ENCODE peak calls at places on chromosomes 11 and 22, in five cellular contexts. One of them, this sample, is unnamed.

GRCh38 chr11:62599909-62600308 is 1.8 kb downstream of the MTA2 start:
- DNase-seq in fibroblast of lung: no peak
- DNase-seq in CD8-positive, alpha-beta memory T cell: no peak
- DNase-seq in germinal center: no peak
- DNase-seq in NCI-H1092: no peak
- DNase-seq in this sample: no peak

GRCh38 chr22:24325105-24325757 is 54.6 kb downstream of the SPECC1L start:
- DNase-seq in fibroblast of lung: peak
- DNase-seq in NCI-H1092: no peak
- DNase-seq in CD8-positive, alpha-beta memory T cell: no peak
- DNase-seq in germinal center: peak
- DNase-seq in this sample: no peak

GRCh38 chr11:109914809-109915653 is 178.2 kb upstream of the ZC3H12C start:
- DNase-seq in NCI-H1092: no peak
- DNase-seq in fibroblast of lung: peak
- DNase-seq in germinal center: no peak
- DNase-seq in CD8-positive, alpha-beta memory T cell: no peak
- DNase-seq in this sample: no peak

GRCh38 chr11:61347916-61348461 is 13.7 kb downstream of the CYB561A3 start:
- DNase-seq in fibroblast of lung: peak
- DNase-seq in CD8-positive, alpha-beta memory T cell: no peak
- DNase-seq in NCI-H1092: no peak
- DNase-seq in germinal center: no peak
- DNase-seq in this sample: no peak

GRCh38 chr11:95989216-95989615 is 65.3 kb upstream of the MTMR2 start:
- DNase-seq in CD8-positive, alpha-beta memory T cell: no peak
- DNase-seq in germinal center: no peak
- DNase-seq in fibroblast of lung: no peak
- DNase-seq in NCI-H1092: no peak
- DNase-seq in this sample: no peak

GRCh38 chr11:62645660-62645933 is 816 bp downstream of the GANAB start:
- DNase-seq in germinal center: no peak
- DNase-seq in fibroblast of lung: no peak
- DNase-seq in CD8-positive, alpha-beta memory T cell: no peak
- DNase-seq in NCI-H1092: no peak
- DNase-seq in this sample: no peak

GRCh38 chr11:134164490-134165370 is 59.0 kb downstream of the NCAPD3 start:
- DNase-seq in CD8-positive, alpha-beta memory T cell: no peak
- DNase-seq in fibroblast of lung: no peak
- DNase-seq in NCI-H1092: peak
- DNase-seq in germinal center: no peak
- DNase-seq in this sample: no peak

GRCh38 chr11:35038211-35038930 is 100.6 kb upstream of the CD44 start:
- DNase-seq in CD8-positive, alpha-beta memory T cell: no peak
- DNase-seq in NCI-H1092: no peak
- DNase-seq in germinal center: peak
- DNase-seq in fibroblast of lung: no peak
- DNase-seq in this sample: no peak

GRCh38 chr11:100681064-100681502 is 6.0 kb upstream of the ARHGAP42 start:
- DNase-seq in NCI-H1092: peak
- DNase-seq in CD8-positive, alpha-beta memory T cell: no peak
- DNase-seq in germinal center: peak
- DNase-seq in fibroblast of lung: peak
- DNase-seq in this sample: peak

GRCh38 chr11:102643941-102644340 is 18.8 kb upstream of the MMP20 start:
- DNase-seq in CD8-positive, alpha-beta memory T cell: no peak
- DNase-seq in fibroblast of lung: no peak
- DNase-seq in NCI-H1092: no peak
- DNase-seq in germinal center: no peak
- DNase-seq in this sample: no peak

GRCh38 chr11:130786586-130786985 is 129.7 kb downstream of the SNX19 start:
- DNase-seq in fibroblast of lung: no peak
- DNase-seq in NCI-H1092: no peak
- DNase-seq in CD8-positive, alpha-beta memory T cell: no peak
- DNase-seq in germinal center: no peak
- DNase-seq in this sample: no peak